ENCODE peak calls at places on chromosomes 2 and 18, in seven cellular contexts. One of them, this sample, is unnamed.

GRCh38 chr2:99488587-99488998 is 1.2 kb downstream of the REV1 start:
- DNase-seq in fibroblast of the aortic adventitia: peak; percentile 42
- DNase-seq in upper lobe of right lung: no peak
- DNase-seq in hippocampal formation: no peak
- DNase-seq in hypothalamus: no peak
- DNase-seq in A549: peak; percentile 28
- DNase-seq in NCI-H1092: no peak
- DNase-seq in this sample: no peak

GRCh38 chr2:96156926-96157648 is 11.8 kb upstream of the DUSP2 start:
- DNase-seq in hippocampal formation: no peak
- DNase-seq in A549: no peak
- DNase-seq in NCI-H1092: no peak
- DNase-seq in fibroblast of the aortic adventitia: no peak
- DNase-seq in upper lobe of right lung: peak; percentile 60
- DNase-seq in hypothalamus: no peak
- DNase-seq in this sample: no peak

GRCh38 chr18:37258819-37259218 is 306.8 kb downstream of the CELF4 start:
- DNase-seq in fibroblast of the aortic adventitia: no peak
- DNase-seq in hypothalamus: no peak
- DNase-seq in A549: no peak
- DNase-seq in NCI-H1092: no peak
- DNase-seq in hippocampal formation: no peak
- DNase-seq in upper lobe of right lung: no peak
- DNase-seq in this sample: no peak

GRCh38 chr2:95552911-95553310 is 38.9 kb upstream of the TRIM43 start:
- DNase-seq in hypothalamus: no peak
- DNase-seq in hippocampal formation: peak; percentile 19
- DNase-seq in NCI-H1092: no peak
- DNase-seq in A549: no peak
- DNase-seq in fibroblast of the aortic adventitia: peak; percentile 17
- DNase-seq in upper lobe of right lung: no peak
- DNase-seq in this sample: no peak

GRCh38 chr2:180145163-180145562 is 138.1 kb upstream of the CWC22 start:
- DNase-seq in NCI-H1092: no peak
- DNase-seq in upper lobe of right lung: no peak
- DNase-seq in hypothalamus: no peak
- DNase-seq in fibroblast of the aortic adventitia: no peak
- DNase-seq in A549: no peak
- DNase-seq in hippocampal formation: no peak
- DNase-seq in this sample: no peak

GRCh38 chr2:54945401-54946219 is 104.6 kb downstream of the RTN4 start:
- DNase-seq in upper lobe of right lung: no peak
- DNase-seq in hippocampal formation: peak; percentile 68
- DNase-seq in hypothalamus: peak; percentile 58
- DNase-seq in A549: peak; percentile 24
- DNase-seq in NCI-H1092: no peak
- DNase-seq in fibroblast of the aortic adventitia: peak; percentile 82
- DNase-seq in this sample: no peak

GRCh38 chr18:77110400-77110799 is 22.2 kb downstream of the MBP start:
- DNase-seq in fibroblast of the aortic adventitia: no peak
- DNase-seq in hypothalamus: no peak
- DNase-seq in upper lobe of right lung: no peak
- DNase-seq in A549: no peak
- DNase-seq in NCI-H1092: no peak
- DNase-seq in hippocampal formation: no peak
- DNase-seq in this sample: no peak

GRCh38 chr2:172848549-172848948 is 112.9 kb downstream of the RAPGEF4 start:
- DNase-seq in A549: no peak
- DNase-seq in hippocampal formation: no peak
- DNase-seq in NCI-H1092: no peak
- DNase-seq in hypothalamus: no peak
- DNase-seq in fibroblast of the aortic adventitia: no peak
- DNase-seq in upper lobe of right lung: no peak
- DNase-seq in this sample: no peak

GRCh38 chr2:108607706-108608301 is 73.5 kb downstream of the LIMS1 start:
- DNase-seq in upper lobe of right lung: no peak
- DNase-seq in NCI-H1092: no peak
- DNase-seq in A549: peak; percentile 47
- DNase-seq in fibroblast of the aortic adventitia: peak; percentile 64
- DNase-seq in hippocampal formation: no peak
- DNase-seq in hypothalamus: no peak
- DNase-seq in this sample: no peak

GRCh38 chr18:681985-682384 is 24.5 kb downstream of the TYMS start:
- DNase-seq in NCI-H1092: no peak
- DNase-seq in hippocampal formation: no peak
- DNase-seq in A549: no peak
- DNase-seq in fibroblast of the aortic adventitia: no peak
- DNase-seq in upper lobe of right lung: no peak
- DNase-seq in hypothalamus: no peak
- DNase-seq in this sample: no peak

GRCh38 chr18:46555724-46556123 is 101.3 kb downstream of the LOXHD1 start:
- DNase-seq in hippocampal formation: peak; percentile 51
- DNase-seq in A549: peak; percentile 49
- DNase-seq in hypothalamus: peak; percentile 2
- DNase-seq in upper lobe of right lung: no peak
- DNase-seq in fibroblast of the aortic adventitia: peak; percentile 2
- DNase-seq in NCI-H1092: no peak
- DNase-seq in this sample: peak; percentile 14

GRCh38 chr2:179751184-179751809 is 110.1 kb downstream of the ZNF385B start:
- DNase-seq in NCI-H1092: no peak
- DNase-seq in hypothalamus: no peak
- DNase-seq in upper lobe of right lung: no peak
- DNase-seq in hippocampal formation: no peak
- DNase-seq in fibroblast of the aortic adventitia: peak; percentile 64
- DNase-seq in A549: peak; percentile 27
- DNase-seq in this sample: no peak

GRCh38 chr18:69636529-69637301 is 236.0 kb downstream of the DOK6 start:
- DNase-seq in NCI-H1092: no peak
- DNase-seq in fibroblast of the aortic adventitia: no peak
- DNase-seq in hypothalamus: no peak
- DNase-seq in upper lobe of right lung: no peak
- DNase-seq in hippocampal formation: no peak
- DNase-seq in A549: no peak
- DNase-seq in this sample: no peak

GRCh38 chr18:34913837-34914755 is 127.1 kb upstream of the MAPRE2 start:
- DNase-seq in fibroblast of the aortic adventitia: no peak
- DNase-seq in hypothalamus: no peak
- DNase-seq in NCI-H1092: no peak
- DNase-seq in A549: peak; percentile 82
- DNase-seq in hippocampal formation: peak; percentile 43
- DNase-seq in upper lobe of right lung: no peak
- DNase-seq in this sample: no peak

GRCh38 chr2:129112181-129112580 is 793.5 kb upstream of the HS6ST1 start:
- DNase-seq in hypothalamus: no peak
- DNase-seq in NCI-H1092: no peak
- DNase-seq in fibroblast of the aortic adventitia: no peak
- DNase-seq in upper lobe of right lung: no peak
- DNase-seq in hippocampal formation: no peak
- DNase-seq in A549: no peak
- DNase-seq in this sample: no peak